ENCODE peak calls at places on chromosomes 11 and 22, in eight cellular contexts. T is heart left ventricle; E is NCI-H748 treated with DMSO at 0.1 percent for 48 hours; I is colonic mucosa; F is brain microvascular endothelial cell; P is psoas muscle; R is naive thymus-derived CD8-positive, alpha-beta T cell; H is stimulated activated CD4-positive, alpha-beta T cell treated with anti-CD3 and anti-CD28 coated beads, Interleukin-12 subunit alpha, Interleukin-12 subunit beta, amount 100 ng/mL, for 4 hours. B is an unnamed sample.

GRCh38 chr11:11251394-11251970 is 101.6 kb downstream of the CSNK2A3 start:
- DNase-seq in H (no peak), I (no peak), P (no peak), E (no peak), R (no peak), F (no peak), T (no peak), B (no peak)

GRCh38 chr11:127098684-127099083 is 98.1 kb upstream of the KIRREL3 start:
- DNase-seq in I (no peak), E (no peak), R (no peak), F (no peak), H (no peak), T (no peak), P (no peak), B (no peak)

GRCh38 chr11:11213117-11213516 is 139.9 kb downstream of the CSNK2A3 start:
- DNase-seq in P (no peak), I (no peak), R (no peak), H (no peak), F (no peak), T (no peak), E (no peak), B (no peak)

GRCh38 chr22:47841166-47841565 is 1078.7 kb downstream of the TBC1D22A start:
- DNase-seq in P (no peak), R (no peak), T (no peak), E (no peak), I (no peak), F (no peak), H (no peak), B (no peak)

GRCh38 chr11:6926208-6927029 is at the start of gene ZNF215:
- DNase-seq in R (no peak), F (peak; percentile 83), I (peak; percentile 91), P (peak; percentile 78), H (peak; percentile 17), T (peak; percentile 64), E (peak; percentile 48), B (peak; percentile 85)

GRCh38 chr11:116500833-116501622 is 271.8 kb downstream of the BUD13 start:
- DNase-seq in E (no peak), H (no peak), R (no peak), P (no peak), F (no peak), T (no peak), I (no peak), B (no peak)

GRCh38 chr22:42930810-42931420 is 73.8 kb upstream of the ARFGAP3 start:
- DNase-seq in R (no peak), F (peak; percentile 40), H (no peak), P (peak; percentile 39), T (peak; percentile 84), I (no peak), E (no peak), B (peak; percentile 69)

GRCh38 chr11:130924750-130925149 is 8.5 kb upstream of the SNX19 start:
- DNase-seq in R (no peak), P (no peak), I (no peak), E (no peak), H (no peak), F (no peak), T (no peak), B (no peak)

GRCh38 chr11:60316317-60316716 is 10.7 kb upstream of the MS4A6E start:
- DNase-seq in I (no peak), T (no peak), E (no peak), H (no peak), R (no peak), P (no peak), F (no peak), B (no peak)

GRCh38 chr22:39388261-39389011 is 11.1 kb upstream of the TAB1 start:
- DNase-seq in T (peak; percentile 89), E (peak; percentile 33), I (peak; percentile 82), R (peak; percentile 75), P (peak; percentile 85), F (peak; percentile 81), H (peak; percentile 49), B (peak; percentile 84)

GRCh38 chr11:19679952-19680823 is 32.4 kb upstream of the NAV2 start:
- DNase-seq in H (no peak), P (peak; percentile 91), R (no peak), F (peak; percentile 98), I (peak; percentile 66), E (no peak), T (peak; percentile 85), B (peak; percentile 97)

GRCh38 chr11:1236316-1237127 is 13.7 kb downstream of the MUC5B start:
- DNase-seq in E (no peak), F (no peak), H (no peak), T (peak; percentile 14), R (no peak), I (no peak), P (peak; percentile 9), B (no peak)

GRCh38 chr11:79165908-79166307 is 274.9 kb downstream of the TENM4 start:
- DNase-seq in T (no peak), P (no peak), H (no peak), F (no peak), E (no peak), I (no peak), R (no peak), B (no peak)

B was measured in adrenal gland.